ENCODE peak calls at places on chromosomes 3 and 15, in seven cellular contexts. One of them, this sample, is unnamed.

GRCh38 chr15:78067328-78068241 is 9.9 kb downstream of the TBC1D2B start:
- DNase-seq in CD4-positive, alpha-beta memory T cell: no peak
- DNase-seq in heart right ventricle: no peak
- DNase-seq in mesenchymal stem cell: peak; percentile 24
- DNase-seq in CD8-positive, alpha-beta T cell: no peak
- DNase-seq in left ventricle myocardium inferior: no peak
- DNase-seq in adrenal gland: peak; percentile 66
- DNase-seq in this sample: no peak

GRCh38 chr3:12966847-12967750 is 106.1 kb downstream of the IQSEC1 start:
- DNase-seq in CD4-positive, alpha-beta memory T cell: no peak
- DNase-seq in heart right ventricle: no peak
- DNase-seq in mesenchymal stem cell: peak; percentile 43
- DNase-seq in CD8-positive, alpha-beta T cell: no peak
- DNase-seq in left ventricle myocardium inferior: no peak
- DNase-seq in adrenal gland: peak; percentile 45
- DNase-seq in this sample: no peak

GRCh38 chr3:116263842-116264545 is 181.3 kb downstream of the LSAMP start:
- DNase-seq in CD4-positive, alpha-beta memory T cell: no peak
- DNase-seq in heart right ventricle: no peak
- DNase-seq in mesenchymal stem cell: peak; percentile 21
- DNase-seq in CD8-positive, alpha-beta T cell: no peak
- DNase-seq in left ventricle myocardium inferior: no peak
- DNase-seq in adrenal gland: no peak
- DNase-seq in this sample: no peak

GRCh38 chr15:63006032-63006878 is 36.3 kb upstream of the TPM1 start:
- DNase-seq in CD4-positive, alpha-beta memory T cell: no peak
- DNase-seq in heart right ventricle: no peak
- DNase-seq in mesenchymal stem cell: peak; percentile 62
- DNase-seq in CD8-positive, alpha-beta T cell: no peak
- DNase-seq in left ventricle myocardium inferior: no peak
- DNase-seq in adrenal gland: no peak
- DNase-seq in this sample: no peak

GRCh38 chr15:100760357-100760903 is 119.2 kb upstream of the ALDH1A3 start:
- DNase-seq in CD4-positive, alpha-beta memory T cell: no peak
- DNase-seq in heart right ventricle: no peak
- DNase-seq in mesenchymal stem cell: peak; percentile 25
- DNase-seq in CD8-positive, alpha-beta T cell: no peak
- DNase-seq in left ventricle myocardium inferior: no peak
- DNase-seq in adrenal gland: no peak
- DNase-seq in this sample: no peak

GRCh38 chr3:28576590-28577220 is 228.1 kb upstream of the AZI2 start:
- DNase-seq in CD4-positive, alpha-beta memory T cell: no peak
- DNase-seq in heart right ventricle: no peak
- DNase-seq in mesenchymal stem cell: no peak
- DNase-seq in CD8-positive, alpha-beta T cell: no peak
- DNase-seq in left ventricle myocardium inferior: no peak
- DNase-seq in adrenal gland: no peak
- DNase-seq in this sample: no peak

GRCh38 chr3:56990295-56991015 is 70.0 kb upstream of the SPATA12 start:
- DNase-seq in CD4-positive, alpha-beta memory T cell: no peak
- DNase-seq in heart right ventricle: no peak
- DNase-seq in mesenchymal stem cell: no peak
- DNase-seq in CD8-positive, alpha-beta T cell: no peak
- DNase-seq in left ventricle myocardium inferior: no peak
- DNase-seq in adrenal gland: no peak
- DNase-seq in this sample: no peak

GRCh38 chr15:69980311-69981059 is 117.2 kb downstream of the TLE3 start:
- DNase-seq in CD4-positive, alpha-beta memory T cell: no peak
- DNase-seq in heart right ventricle: no peak
- DNase-seq in mesenchymal stem cell: no peak
- DNase-seq in CD8-positive, alpha-beta T cell: no peak
- DNase-seq in left ventricle myocardium inferior: no peak
- DNase-seq in adrenal gland: no peak
- DNase-seq in this sample: no peak

GRCh38 chr3:196016485-196016884 is 65.4 kb downstream of the TFRC start:
- DNase-seq in CD4-positive, alpha-beta memory T cell: no peak
- DNase-seq in heart right ventricle: no peak
- DNase-seq in mesenchymal stem cell: peak; percentile 50
- DNase-seq in CD8-positive, alpha-beta T cell: no peak
- DNase-seq in left ventricle myocardium inferior: no peak
- DNase-seq in adrenal gland: no peak
- DNase-seq in this sample: no peak

GRCh38 chr3:141380987-141381386 is 12.7 kb downstream of the ZBTB38 start:
- DNase-seq in CD4-positive, alpha-beta memory T cell: no peak
- DNase-seq in heart right ventricle: no peak
- DNase-seq in mesenchymal stem cell: no peak
- DNase-seq in CD8-positive, alpha-beta T cell: no peak
- DNase-seq in left ventricle myocardium inferior: no peak
- DNase-seq in adrenal gland: no peak
- DNase-seq in this sample: no peak

GRCh38 chr15:63256433-63256884 is 20.9 kb upstream of the APH1B start:
- DNase-seq in CD4-positive, alpha-beta memory T cell: no peak
- DNase-seq in heart right ventricle: no peak
- DNase-seq in mesenchymal stem cell: peak; percentile 82
- DNase-seq in CD8-positive, alpha-beta T cell: no peak
- DNase-seq in left ventricle myocardium inferior: no peak
- DNase-seq in adrenal gland: no peak
- DNase-seq in this sample: no peak

GRCh38 chr3:111517801-111518200 is 24.2 kb upstream of the CD96 start:
- DNase-seq in CD4-positive, alpha-beta memory T cell: no peak
- DNase-seq in heart right ventricle: no peak
- DNase-seq in mesenchymal stem cell: no peak
- DNase-seq in CD8-positive, alpha-beta T cell: no peak
- DNase-seq in left ventricle myocardium inferior: no peak
- DNase-seq in adrenal gland: no peak
- DNase-seq in this sample: no peak

GRCh38 chr3:193812791-193813505 is 219.9 kb downstream of the OPA1 start:
- DNase-seq in CD4-positive, alpha-beta memory T cell: no peak
- DNase-seq in heart right ventricle: no peak
- DNase-seq in mesenchymal stem cell: no peak
- DNase-seq in CD8-positive, alpha-beta T cell: no peak
- DNase-seq in left ventricle myocardium inferior: no peak
- DNase-seq in adrenal gland: no peak
- DNase-seq in this sample: no peak

GRCh38 chr15:25900901-25901300 is 37.8 kb upstream of the ATP10A start:
- DNase-seq in CD4-positive, alpha-beta memory T cell: no peak
- DNase-seq in heart right ventricle: no peak
- DNase-seq in mesenchymal stem cell: no peak
- DNase-seq in CD8-positive, alpha-beta T cell: no peak
- DNase-seq in left ventricle myocardium inferior: no peak
- DNase-seq in adrenal gland: no peak
- DNase-seq in this sample: no peak

GRCh38 chr15:25899870-25900269 is 36.7 kb upstream of the ATP10A start:
- DNase-seq in CD4-positive, alpha-beta memory T cell: no peak
- DNase-seq in heart right ventricle: no peak
- DNase-seq in mesenchymal stem cell: no peak
- DNase-seq in CD8-positive, alpha-beta T cell: no peak
- DNase-seq in left ventricle myocardium inferior: no peak
- DNase-seq in adrenal gland: no peak
- DNase-seq in this sample: no peak

GRCh38 chr15:25894371-25894902 is 31.3 kb upstream of the ATP10A start:
- DNase-seq in CD4-positive, alpha-beta memory T cell: no peak
- DNase-seq in heart right ventricle: no peak
- DNase-seq in mesenchymal stem cell: no peak
- DNase-seq in CD8-positive, alpha-beta T cell: no peak
- DNase-seq in left ventricle myocardium inferior: no peak
- DNase-seq in adrenal gland: no peak
- DNase-seq in this sample: no peak

GRCh38 chr15:25900426-25900825 is 37.3 kb upstream of the ATP10A start:
- DNase-seq in CD4-positive, alpha-beta memory T cell: no peak
- DNase-seq in heart right ventricle: no peak
- DNase-seq in mesenchymal stem cell: no peak
- DNase-seq in CD8-positive, alpha-beta T cell: no peak
- DNase-seq in left ventricle myocardium inferior: no peak
- DNase-seq in adrenal gland: no peak
- DNase-seq in this sample: no peak

GRCh38 chr15:25897658-25898057 is 34.5 kb upstream of the ATP10A start:
- DNase-seq in CD4-positive, alpha-beta memory T cell: no peak
- DNase-seq in heart right ventricle: no peak
- DNase-seq in mesenchymal stem cell: no peak
- DNase-seq in CD8-positive, alpha-beta T cell: no peak
- DNase-seq in left ventricle myocardium inferior: no peak
- DNase-seq in adrenal gland: no peak
- DNase-seq in this sample: no peak
- H3K4me1 ChIP-seq in CD4-positive, alpha-beta memory T cell: no peaks in the 10 kb centered on the region
- H3K4me1 ChIP-seq in heart right ventricle: no peaks in the 10 kb centered on the region
- H3K4me1 ChIP-seq in mesenchymal stem cell: peaks cover 9% of the 10 kb centered on the region
- H3K4me1 ChIP-seq in CD8-positive, alpha-beta T cell: peaks cover 5% of the 10 kb centered on the region
- H3K4me1 ChIP-seq in left ventricle myocardium inferior: peaks cover 8% of the 10 kb centered on the region
- H3K4me1 ChIP-seq in adrenal gland: no peaks in the 10 kb centered on the region
- H3K4me1 ChIP-seq in this sample: no peaks in the 10 kb centered on the region

DNA sequence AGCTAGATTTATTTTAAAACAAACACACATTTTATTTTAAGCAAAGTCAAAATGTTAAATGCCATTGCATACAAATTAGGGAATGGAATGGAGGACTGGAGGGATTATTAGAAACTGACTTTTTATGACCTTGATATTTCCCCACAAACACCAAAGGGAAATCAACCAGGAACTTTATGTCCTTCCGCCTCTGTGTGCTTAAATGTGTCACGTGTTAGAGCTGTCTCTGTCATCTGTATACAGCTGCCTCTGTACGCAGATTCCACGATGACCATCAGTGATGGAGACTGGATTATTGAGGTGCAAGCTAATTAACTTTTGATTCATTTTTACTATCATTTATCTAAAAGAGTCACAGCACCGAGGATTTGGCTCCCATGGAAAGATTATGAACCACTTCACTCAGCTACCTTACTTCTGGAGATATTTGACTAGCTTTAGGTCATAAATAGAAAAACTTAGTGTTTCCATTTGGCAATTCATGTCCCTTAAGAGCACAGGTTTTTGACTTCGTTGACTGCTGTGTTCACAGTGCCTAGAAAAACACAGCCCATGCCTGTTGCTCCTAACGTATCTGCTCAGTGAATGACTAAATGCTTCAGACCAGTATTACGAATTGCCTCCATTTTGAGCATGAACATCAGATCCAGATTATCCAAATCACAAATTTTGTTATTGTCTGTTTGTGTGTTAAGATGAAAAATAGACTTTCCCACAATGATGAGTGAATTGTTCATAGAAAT is 1048.1 kb downstream of the MCTP2 start:
- DNase-seq in CD4-positive, alpha-beta memory T cell: no peak
- DNase-seq in heart right ventricle: no peak
- DNase-seq in mesenchymal stem cell: no peak
- DNase-seq in CD8-positive, alpha-beta T cell: no peak
- DNase-seq in left ventricle myocardium inferior: no peak
- DNase-seq in adrenal gland: no peak
- DNase-seq in this sample: no peak
- H3K4me3 ChIP-seq in CD4-positive, alpha-beta memory T cell: no peak overlapping the region
- H3K4me3 ChIP-seq in heart right ventricle: no peak overlapping the region
- H3K4me3 ChIP-seq in mesenchymal stem cell: no peak overlapping the region
- H3K4me3 ChIP-seq in CD8-positive, alpha-beta T cell: no peak overlapping the region
- H3K4me3 ChIP-seq in left ventricle myocardium inferior: no peak overlapping the region
- H3K4me3 ChIP-seq in adrenal gland: no peak overlapping the region
- H3K4me3 ChIP-seq in this sample: no peak overlapping the region

GRCh38 chr3:45402138-45402537 is 13.8 kb downstream of the LARS2 start:
- DNase-seq in CD4-positive, alpha-beta memory T cell: no peak
- DNase-seq in heart right ventricle: no peak
- DNase-seq in mesenchymal stem cell: no peak
- DNase-seq in CD8-positive, alpha-beta T cell: no peak
- DNase-seq in left ventricle myocardium inferior: no peak
- DNase-seq in adrenal gland: no peak
- DNase-seq in this sample: no peak
- H3K36me3 ChIP-seq in CD4-positive, alpha-beta memory T cell: peaks cover 33% of the 10 kb centered on the region
- H3K36me3 ChIP-seq in heart right ventricle: no peaks in the 10 kb centered on the region
- H3K36me3 ChIP-seq in mesenchymal stem cell: peaks cover 17% of the 10 kb centered on the region
- H3K36me3 ChIP-seq in CD8-positive, alpha-beta T cell: peaks cover 13% of the 10 kb centered on the region
- H3K36me3 ChIP-seq in left ventricle myocardium inferior: peaks cover 75% of the 10 kb centered on the region
- H3K36me3 ChIP-seq in adrenal gland: peaks cover 11% of the 10 kb centered on the region
- H3K36me3 ChIP-seq in this sample: peaks cover 28% of the 10 kb centered on the region

GRCh38 chr3:172750069-172750367 is 508 bp upstream of the ECT2 start:
- DNase-seq in CD4-positive, alpha-beta memory T cell: no peak
- DNase-seq in heart right ventricle: no peak
- DNase-seq in mesenchymal stem cell: no peak
- DNase-seq in CD8-positive, alpha-beta T cell: no peak
- DNase-seq in left ventricle myocardium inferior: no peak
- DNase-seq in adrenal gland: peak; percentile 26
- DNase-seq in this sample: no peak

GRCh38 chr3:172749201-172749965 is 1.1 kb upstream of the ECT2 start:
- DNase-seq in CD4-positive, alpha-beta memory T cell: no peak
- DNase-seq in heart right ventricle: peak; percentile 42
- DNase-seq in mesenchymal stem cell: peak; percentile 84
- DNase-seq in CD8-positive, alpha-beta T cell: no peak
- DNase-seq in left ventricle myocardium inferior: no peak
- DNase-seq in adrenal gland: no peak
- DNase-seq in this sample: no peak

GRCh38 chr3:172750368-172751187 is at the start of gene ECT2:
- DNase-seq in CD4-positive, alpha-beta memory T cell: peak; percentile 97
- DNase-seq in heart right ventricle: peak; percentile 99
- DNase-seq in mesenchymal stem cell: peak; percentile 100
- DNase-seq in CD8-positive, alpha-beta T cell: peak; percentile 95
- DNase-seq in left ventricle myocardium inferior: peak; percentile 98
- DNase-seq in adrenal gland: peak; percentile 99
- DNase-seq in this sample: peak; percentile 98

GRCh38 chr3:172752651-172753050 is 2.1 kb downstream of the ECT2 start:
- DNase-seq in CD4-positive, alpha-beta memory T cell: no peak
- DNase-seq in heart right ventricle: no peak
- DNase-seq in mesenchymal stem cell: no peak
- DNase-seq in CD8-positive, alpha-beta T cell: no peak
- DNase-seq in left ventricle myocardium inferior: no peak
- DNase-seq in adrenal gland: no peak
- DNase-seq in this sample: no peak

GRCh38 chr3:172751188-172751571 is 654 bp downstream of the ECT2 start:
- DNase-seq in CD4-positive, alpha-beta memory T cell: no peak
- DNase-seq in heart right ventricle: no peak
- DNase-seq in mesenchymal stem cell: peak; percentile 52
- DNase-seq in CD8-positive, alpha-beta T cell: no peak
- DNase-seq in left ventricle myocardium inferior: no peak
- DNase-seq in adrenal gland: no peak
- DNase-seq in this sample: no peak
- H3K4me1 ChIP-seq in CD4-positive, alpha-beta memory T cell: peaks cover 28% of the 10 kb centered on the region
- H3K4me1 ChIP-seq in heart right ventricle: peaks cover 21% of the 10 kb centered on the region
- H3K4me1 ChIP-seq in mesenchymal stem cell: peaks cover 2% of the 10 kb centered on the region
- H3K4me1 ChIP-seq in CD8-positive, alpha-beta T cell: peaks cover 12% of the 10 kb centered on the region
- H3K4me1 ChIP-seq in left ventricle myocardium inferior: peaks cover 31% of the 10 kb centered on the region
- H3K4me1 ChIP-seq in adrenal gland: peaks cover 4% of the 10 kb centered on the region
- H3K4me1 ChIP-seq in this sample: peaks cover 11% of the 10 kb centered on the region

GRCh38 chr15:91694829-91695205 is 158.7 kb upstream of the SLCO3A1 start:
- DNase-seq in CD4-positive, alpha-beta memory T cell: no peak
- DNase-seq in heart right ventricle: peak; percentile 75
- DNase-seq in mesenchymal stem cell: no peak
- DNase-seq in CD8-positive, alpha-beta T cell: no peak
- DNase-seq in left ventricle myocardium inferior: no peak
- DNase-seq in adrenal gland: peak; percentile 53
- DNase-seq in this sample: no peak
- H3K4me3 ChIP-seq in CD4-positive, alpha-beta memory T cell: no peak overlapping the region
- H3K4me3 ChIP-seq in heart right ventricle: peak overlapping the region; percentile 32
- H3K4me3 ChIP-seq in mesenchymal stem cell: no peak overlapping the region
- H3K4me3 ChIP-seq in CD8-positive, alpha-beta T cell: no peak overlapping the region
- H3K4me3 ChIP-seq in left ventricle myocardium inferior: peak overlapping the region; percentile 44
- H3K4me3 ChIP-seq in adrenal gland: no peak overlapping the region
- H3K4me3 ChIP-seq in this sample: no peak overlapping the region

This sample was measured in CD8-positive, alpha-beta memory T cell.